ENCODE peak calls at places on chromosome 1, in six cellular contexts. W, H, A, O, R and B are unnamed samples.

GRCh38 chr1:205416326-205416725 is 5.5 kb downstream of the LEMD1 start:
- DNase-seq in W (no peak), H (no peak), A (no peak), O (no peak), R (no peak), B (no peak)

GRCh38 chr1:198858026-198858425 is 219.2 kb downstream of the PTPRC start:
- DNase-seq in W (no peak), H (no peak), A (no peak), O (no peak), R (no peak), B (no peak)

GRCh38 chr1:91189096-91189495 is 167.3 kb upstream of the ZNF644 start:
- DNase-seq in W (no peak), H (no peak), A (no peak), O (no peak), R (no peak), B (no peak)

GRCh38 chr1:150420560-150421265 is 56.8 kb downstream of the RPRD2 start:
- DNase-seq in W (no peak), H (no peak), A (no peak), O (no peak), R (no peak), B (no peak)

GRCh38 chr1:206760590-206760989 is 10.0 kb upstream of the IL19 start:
- DNase-seq in W (no peak), H (no peak), A (no peak), O (no peak), R (no peak), B (no peak)

GRCh38 chr1:147665521-147665920 is 4.8 kb downstream of the ACP6 start:
- DNase-seq in W (no peak), H (no peak), A (peak; percentile 20), O (no peak), R (no peak), B (no peak)

GRCh38 chr1:27536767-27537166 is 46.8 kb upstream of the WASF2 start:
- DNase-seq in W (peak; percentile 76), H (no peak), A (peak; percentile 46), O (no peak), R (no peak), B (no peak)

GRCh38 chr1:183962903-183963302 is 74.6 kb downstream of the COLGALT2 start:
- DNase-seq in W (no peak), H (no peak), A (no peak), O (no peak), R (no peak), B (no peak)

GRCh38 chr1:40699787-40700186 is 8.3 kb downstream of the NFYC start:
- DNase-seq in W (no peak), H (no peak), A (no peak), O (no peak), R (no peak), B (no peak)

GRCh38 chr1:93681095-93681548 is 515 bp downstream of the BCAR3 start:
- DNase-seq in W (no peak), H (no peak), A (no peak), O (no peak), R (peak; percentile 26), B (no peak)

GRCh38 chr1:111920221-111921024 is 69.0 kb downstream of the KCND3 start:
- DNase-seq in W (peak; percentile 79), H (no peak), A (peak; percentile 35), O (no peak), R (peak; percentile 24), B (no peak)

GRCh38 chr1:39105841-39106765 is 80.0 kb downstream of the NDUFS5 start:
- DNase-seq in W (peak; percentile 72), H (no peak), A (peak; percentile 46), O (no peak), R (peak; percentile 41), B (peak; percentile 5)

GRCh38 chr1:116902027-116902426 is 7.7 kb upstream of the PTGFRN start:
- DNase-seq in W (no peak), H (no peak), A (no peak), O (no peak), R (no peak), B (no peak)